ENCODE peak calls at places on chromosomes 2 and 18, in five cellular contexts. T, S, N, O and E are unnamed samples.

GRCh38 chr2:242029422-242030225 is 160.1 kb downstream of the RTP5 start:
- DNase-seq in T (no peak), S (no peak), N (no peak), O (no peak), E (peak; percentile 22)

GRCh38 chr2:174011796-174012195 is 46.6 kb upstream of the SP3 start:
- DNase-seq in T (no peak), S (no peak), N (no peak), O (no peak), E (no peak)

GRCh38 chr2:140353541-140353940 is 1573.4 kb upstream of the NXPH2 start:
- DNase-seq in T (no peak), S (no peak), N (no peak), O (no peak), E (no peak)

GRCh38 chr18:25457636-25458035 is 105.7 kb upstream of the ZNF521 start:
- DNase-seq in T (no peak), S (no peak), N (no peak), O (no peak), E (no peak)

GRCh38 chr2:146837857-146838256 is 1007.0 kb upstream of the ACVR2A start:
- DNase-seq in T (no peak), S (no peak), N (no peak), O (no peak), E (no peak)

GRCh38 chr18:50274941-50275340 is 6.4 kb downstream of the MBD1 start:
- DNase-seq in T (no peak), S (no peak), N (no peak), O (no peak), E (no peak)

GRCh38 chr18:50091495-50092249 is 103.3 kb downstream of the MYO5B start:
- DNase-seq in T (no peak), S (no peak), N (no peak), O (no peak), E (no peak)

GRCh38 chr2:67792796-67793195 is 270.0 kb downstream of the C1D start:
- DNase-seq in T (no peak), S (no peak), N (no peak), O (no peak), E (no peak)

GRCh38 chr2:242052421-242052820 is 182.9 kb downstream of the RTP5 start:
- DNase-seq in T (no peak), S (no peak), N (no peak), O (no peak), E (no peak)

GRCh38 chr2:38622210-38622609 is 19.5 kb upstream of the HNRNPLL start:
- DNase-seq in T (no peak), S (no peak), N (no peak), O (no peak), E (no peak)

GRCh38 chr18:63627819-63628218 is 16.2 kb downstream of the SERPINB4 start:
- DNase-seq in T (no peak), S (no peak), N (no peak), O (no peak), E (no peak)

GRCh38 chr18:55296761-55297160 is 291.2 kb downstream of the TCF4 start:
- DNase-seq in T (no peak), S (no peak), N (no peak), O (no peak), E (no peak)

GRCh38 chr18:13487237-13487636 is 239.1 kb downstream of the FAM210A start:
- DNase-seq in T (no peak), S (no peak), N (no peak), O (no peak), E (no peak)

GRCh38 chr2:30764021-30764800 is 43.0 kb downstream of the CAPN13 start:
- DNase-seq in T (no peak), S (no peak), N (no peak), O (no peak), E (no peak)

GRCh38 chr2:229090231-229090630 is 180.9 kb downstream of the PID1 start:
- DNase-seq in T (no peak), S (no peak), N (no peak), O (no peak), E (no peak)

GRCh38 chr2:150165988-150166965 is 321.2 kb downstream of the RND3 start:
- DNase-seq in T (no peak), S (peak; percentile 12), N (no peak), O (no peak), E (no peak)

GRCh38 chr2:196112408-196113039 is 43.9 kb upstream of the DNAH7 start:
- DNase-seq in T (no peak), S (no peak), N (no peak), O (no peak), E (no peak)

GRCh38 chr18:13621886-13622619 is 104.3 kb downstream of the FAM210A start:
- DNase-seq in T (no peak), S (no peak), N (no peak), O (no peak), E (no peak)

GRCh38 chr18:12307251-12307736 is 747 bp upstream of the TUBB6 start:
- DNase-seq in T (no peak), S (no peak), N (peak; percentile 50), O (no peak), E (no peak)

GRCh38 chr18:67510831-67511230 is 5.7 kb downstream of the DSEL start:
- DNase-seq in T (no peak), S (no peak), N (peak; percentile 44), O (no peak), E (no peak)

GRCh38 chr18:67281746-67282145 is 234.8 kb downstream of the DSEL start:
- DNase-seq in T (no peak), S (no peak), N (no peak), O (no peak), E (no peak)

GRCh38 chr18:35479911-35480586 is 17.7 kb downstream of the INO80C start:
- DNase-seq in T (no peak), S (no peak), N (no peak), O (no peak), E (no peak)

GRCh38 chr18:74337155-74337911 is 21.7 kb downstream of the C18orf63 start:
- DNase-seq in T (no peak), S (no peak), N (no peak), O (no peak), E (no peak)

GRCh38 chr2:143611336-143611735 is 482.1 kb downstream of the ARHGAP15 start:
- DNase-seq in T (no peak), S (no peak), N (no peak), O (no peak), E (no peak)

GRCh38 chr18:23225518-23225917 is 90.2 kb downstream of the CABLES1 start:
- DNase-seq in T (no peak), S (no peak), N (no peak), O (no peak), E (no peak)

GRCh38 chr18:72830109-72830508 is 37.7 kb downstream of the NETO1 start:
- DNase-seq in T (no peak), S (no peak), N (no peak), O (no peak), E (no peak)

GRCh38 chr2:16179701-16180402 is 239.5 kb downstream of the MYCN start:
- DNase-seq in T (no peak), S (no peak), N (no peak), O (no peak), E (no peak)

GRCh38 chr2:71148506-71149063 is 18.2 kb downstream of the MPHOSPH10 start:
- DNase-seq in T (no peak), S (no peak), N (no peak), O (no peak), E (no peak)
- TF ChIP-seq JUND in T (no peak), S (no peak), N (no peak), O (no peak), E (no peak)

DNA sequence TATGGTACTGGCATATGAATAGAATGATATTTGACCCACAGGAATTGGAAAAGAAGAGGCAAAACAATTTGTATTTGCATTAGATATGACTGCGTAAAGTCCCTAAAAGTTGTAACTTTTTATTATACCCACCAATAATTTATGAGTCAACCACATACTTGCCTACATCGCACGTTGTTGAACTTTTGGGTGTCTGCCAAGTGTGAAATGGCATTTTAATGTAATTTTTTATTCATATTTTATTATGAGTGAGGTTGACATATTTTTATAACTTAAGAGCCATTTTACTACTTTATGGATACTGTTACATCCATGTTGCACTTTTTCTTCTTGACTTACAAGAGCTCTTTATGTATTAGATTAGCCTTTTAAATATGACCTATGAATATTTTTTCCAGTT is 4.6 kb downstream of the DSC2 start:
- DNase-seq in T (no peak), S (no peak), N (no peak), O (no peak), E (no peak)
- TF ChIP-seq USF2 in T (no peak), S (no peak), N (no peak), O (no peak), E (no peak)

GRCh38 chr2:159131267-159131790 is 155.2 kb downstream of the WDSUB1 start:
- DNase-seq in T (no peak), S (no peak), N (no peak), O (no peak), E (no peak)

GRCh38 chr2:159129301-159129700 is 157.2 kb downstream of the WDSUB1 start:
- DNase-seq in T (no peak), S (no peak), N (no peak), O (no peak), E (no peak)

GRCh38 chr2:159129807-159130206 is 156.7 kb downstream of the WDSUB1 start:
- DNase-seq in T (no peak), S (no peak), N (peak; percentile 71), O (no peak), E (no peak)

GRCh38 chr2:159131882-159132281 is 154.6 kb downstream of the WDSUB1 start:
- DNase-seq in T (no peak), S (no peak), N (no peak), O (no peak), E (no peak)

DNA sequence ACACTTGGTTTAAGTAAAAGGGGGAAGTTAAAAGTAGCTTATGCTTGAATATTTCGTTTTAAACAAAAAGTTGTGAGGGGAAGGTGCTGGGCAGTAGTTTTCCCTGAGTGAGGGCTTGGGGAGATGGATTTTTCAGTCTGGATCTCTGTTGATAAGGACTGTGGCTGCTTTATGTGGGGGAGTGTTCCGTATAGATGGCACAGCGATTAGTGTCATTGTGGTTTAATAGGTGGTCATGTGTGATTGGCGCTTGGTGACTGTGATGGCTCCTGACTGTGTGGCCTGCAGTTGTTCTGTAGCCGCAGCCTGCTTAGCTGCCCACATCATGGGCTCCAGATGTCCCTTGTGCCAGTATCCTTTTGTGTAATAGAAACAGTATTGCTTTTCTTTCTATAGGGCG is 156.2 kb downstream of the WDSUB1 start:
- DNase-seq in T (peak; percentile 72), S (no peak), N (peak; percentile 67), O (no peak), E (no peak)
- TF ChIP-seq JUND in T (peak; percentile 74), S (no peak), N (no peak), O (no peak), E (no peak)

DNA sequence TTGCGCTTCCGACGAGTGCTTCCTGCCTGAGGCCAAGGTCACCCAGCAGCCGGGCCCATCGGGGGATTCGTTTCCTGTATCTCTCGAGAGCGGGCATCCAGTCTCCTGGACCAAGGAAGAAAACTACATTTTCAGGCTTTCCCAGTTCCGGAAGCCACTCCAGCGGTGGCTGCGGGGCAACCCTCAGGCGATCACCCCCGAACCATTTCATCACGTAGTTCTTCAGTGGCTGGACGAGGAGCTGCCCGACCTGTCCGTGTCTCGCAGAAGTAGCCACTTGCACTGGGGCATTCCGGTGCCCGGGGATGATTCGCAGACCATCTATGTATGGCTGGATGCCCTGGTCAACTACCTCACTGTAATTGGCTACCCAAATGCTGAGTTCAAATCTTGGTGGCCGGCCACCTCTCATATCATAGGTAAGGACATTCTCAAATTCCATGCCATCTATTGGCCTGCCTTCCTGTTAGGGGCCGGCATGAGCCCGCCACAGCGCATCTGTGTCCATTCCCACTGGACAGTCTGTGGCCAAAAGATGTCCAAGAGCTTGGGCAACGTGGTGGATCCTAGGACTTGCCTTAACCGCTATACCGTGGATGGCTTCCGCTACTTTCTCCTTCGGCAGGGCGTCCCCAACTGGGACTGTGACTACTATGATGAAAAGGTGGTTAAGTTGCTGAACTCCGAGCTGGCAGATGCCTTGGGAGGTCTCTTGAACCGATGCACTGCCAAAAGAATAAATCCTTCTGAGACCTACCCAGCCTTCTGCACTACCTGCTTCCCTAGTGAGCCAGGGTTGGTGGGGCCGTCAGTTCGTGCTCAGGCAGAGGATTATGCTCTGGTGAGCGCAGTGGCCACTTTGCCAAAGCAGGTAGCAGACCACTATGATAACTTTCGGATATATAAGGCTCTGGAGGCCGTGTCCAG is 1.0 kb downstream of the MARS2 start:
- DNase-seq in T (no peak), S (peak; percentile 39), N (peak; percentile 37), O (no peak), E (no peak)
- TF ChIP-seq USF2 in T (no peak), S (no peak), N (no peak), O (no peak), E (no peak)